ENCODE peak calls at places on chromosomes 5 and 9, in six cellular contexts. F is fibroblast of lung, X is tibial artery, V is bronchial epithelial cell, H is GM12864, J is fibroblast of pulmonary artery. B is an unnamed sample.

GRCh38 chr9:119365291-119366027 is 3.8 kb downstream of the BRINP1 start:
- DNase-seq in F (no peak), X (no peak), V (peak), H (no peak), J (peak), B (no peak)

GRCh38 chr5:58239731-58240130 is 220.2 kb downstream of the PLK2 start:
- DNase-seq in F (no peak), X (no peak), V (no peak), H (no peak), J (no peak), B (no peak)

GRCh38 chr9:98071737-98072136 is 15.2 kb downstream of the NANS start:
- DNase-seq in F (no peak), X (no peak), V (no peak), H (no peak), J (no peak), B (no peak)

GRCh38 chr5:1503301-1504243 is 20.2 kb downstream of the LPCAT1 start:
- DNase-seq in F (peak), X (peak), V (no peak), H (no peak), J (peak), B (no peak)

GRCh38 chr5:172035039-172035438 is 28.6 kb upstream of the FBXW11 start:
- DNase-seq in F (no peak), X (no peak), V (peak), H (peak), J (no peak), B (peak)

GRCh38 chr5:33850100-33850594 is 41.6 kb downstream of the ADAMTS12 start:
- DNase-seq in F (peak), X (no peak), V (peak), H (peak), J (peak), B (peak)

GRCh38 chr9:127166651-127167524 is 44.5 kb upstream of the ANGPTL2 start:
- DNase-seq in F (peak), X (peak), V (peak), H (peak), J (no peak), B (peak)

GRCh38 chr9:33719581-33720374 is 75.6 kb upstream of the PRSS3 start:
- DNase-seq in F (no peak), X (no peak), V (no peak), H (no peak), J (peak), B (peak)

GRCh38 chr5:129554134-129554904 is 94.2 kb downstream of the ADAMTS19 start:
- DNase-seq in F (peak), X (no peak), V (peak), H (no peak), J (no peak), B (no peak)

GRCh38 chr9:87276327-87276841 is 221.3 kb upstream of the DAPK1 start:
- DNase-seq in F (peak), X (no peak), V (peak), H (no peak), J (peak), B (no peak)

GRCh38 chr5:14167211-14167845 is 24.2 kb downstream of the TRIO start:
- DNase-seq in F (peak), X (no peak), V (peak), H (no peak), J (peak), B (no peak)

GRCh38 chr5:42836070-42836769 is 24.5 kb upstream of the SELENOP start:
- DNase-seq in F (no peak), X (no peak), V (no peak), H (no peak), J (no peak), B (no peak)

GRCh38 chr9:132078369-132079356 is 1.0 kb downstream of the MED27 start:
- DNase-seq in F (peak), X (no peak), V (peak), H (no peak), J (peak), B (no peak)

GRCh38 chr9:129006328-129007034 is 21.6 kb downstream of the SH3GLB2 start:
- DNase-seq in F (peak), X (peak), V (peak), H (no peak), J (peak), B (peak)

GRCh38 chr5:80103375-80103774 is 68.2 kb downstream of the THBS4 start:
- DNase-seq in F (no peak), X (no peak), V (no peak), H (no peak), J (no peak), B (no peak)

GRCh38 chr9:14775917-14776316 is 53.4 kb upstream of the CER1 start:
- DNase-seq in F (no peak), X (no peak), V (no peak), H (no peak), J (no peak), B (no peak)

GRCh38 chr5:998276-998974 is 10.2 kb upstream of the NKD2 start:
- DNase-seq in F (no peak), X (peak), V (no peak), H (no peak), J (no peak), B (no peak)

DNA sequence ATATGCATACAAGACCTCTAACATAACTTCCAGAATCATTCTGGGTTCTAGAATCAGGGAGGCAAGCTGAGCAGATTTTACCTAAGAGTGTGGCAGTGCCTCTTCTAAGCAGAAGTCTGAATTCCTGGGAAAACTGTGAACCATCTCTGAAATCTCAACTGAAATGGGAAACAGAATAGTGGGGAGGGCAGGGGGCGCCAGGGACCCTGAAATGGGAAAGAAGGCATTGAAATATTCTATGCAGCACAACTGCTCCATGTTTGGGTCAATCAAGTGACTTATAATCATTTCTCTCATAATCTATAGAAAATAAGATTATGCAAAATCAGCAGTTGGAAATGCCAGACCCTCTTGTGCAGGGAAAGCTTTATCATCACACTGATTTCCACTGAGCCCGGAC is 156.1 kb downstream of the EBF1 start:
- DNase-seq in F (peak), X (no peak), V (no peak), H (no peak), J (no peak), B (no peak)
- TF ChIP-seq CTCF in F (peak), X (no peak), V (no peak), H (no peak), J (peak), B (no peak)

GRCh38 chr5:78984020-78984610 is 995 bp downstream of the ARSB start:
- DNase-seq in F (no peak), X (no peak), V (peak), H (no peak), J (no peak), B (no peak)

GRCh38 chr5:78989080-78989479 is 4.0 kb upstream of the ARSB start:
- DNase-seq in F (no peak), X (no peak), V (no peak), H (no peak), J (no peak), B (no peak)

GRCh38 chr5:78983601-78984000 is 1.5 kb downstream of the ARSB start:
- DNase-seq in F (no peak), X (no peak), V (no peak), H (no peak), J (no peak), B (peak)

GRCh38 chr5:78985407-78986223 is 505 bp upstream of the ARSB start:
- DNase-seq in F (peak), X (peak), V (peak), H (peak), J (peak), B (peak)

GRCh38 chr5:78984611-78985406 is at the start of gene ARSB:
- DNase-seq in F (peak), X (peak), V (peak), H (no peak), J (peak), B (peak)
- TF ChIP-seq CTCF in F (peak), X (peak), V (peak), H (no peak), J (peak), B (peak)

DNA sequence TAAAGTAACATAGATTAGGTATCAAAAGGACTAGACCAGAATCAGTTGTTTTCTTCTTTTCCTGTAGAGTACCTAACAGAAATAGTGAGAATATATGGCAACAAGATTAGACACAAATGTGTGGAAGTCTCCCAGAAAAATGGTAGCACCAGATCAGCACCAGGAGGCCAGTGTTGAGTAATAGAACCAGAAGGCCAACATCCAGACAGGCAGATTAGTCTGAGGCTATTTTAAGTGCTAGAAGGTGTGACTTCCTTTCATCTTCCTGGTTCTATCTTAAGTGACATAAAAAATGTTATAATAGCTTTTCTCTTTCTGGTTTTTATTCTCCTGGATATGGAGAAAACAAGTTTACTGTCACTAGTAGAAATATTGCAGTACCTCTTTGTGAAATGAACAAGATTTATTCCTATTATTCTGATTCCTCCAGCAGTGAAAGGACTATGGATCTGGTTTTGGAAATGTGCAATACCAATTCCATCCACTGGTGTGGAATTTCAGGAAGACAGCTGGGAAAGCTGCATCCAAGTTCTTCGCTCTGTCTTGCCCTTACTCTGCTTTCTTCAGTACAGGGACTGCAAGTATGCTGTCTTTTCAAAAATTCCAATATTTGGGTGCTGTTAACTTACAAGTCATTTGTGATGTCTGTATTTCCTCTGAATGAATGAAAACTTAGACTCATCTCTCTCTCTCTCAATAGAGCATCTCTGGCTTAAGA is 39.1 kb downstream of the SHLD3 start:
- DNase-seq in F (peak), X (no peak), V (peak), H (no peak), J (peak), B (no peak)
- TF ChIP-seq CTCF in F (peak), X (peak), V (peak), H (peak), J (peak), B (no peak)

GRCh38 chr9:100492952-100493351 is 20.0 kb downstream of the TMEFF1 start:
- DNase-seq in F (peak), X (no peak), V (no peak), H (no peak), J (peak), B (no peak)
- TF ChIP-seq CTCF in F (peak), X (no peak), V (no peak), H (no peak), J (peak), B (no peak)

GRCh38 chr5:139306628-139307379 is 13.3 kb downstream of the MATR3 start:
- DNase-seq in F (no peak), X (no peak), V (no peak), H (no peak), J (no peak), B (no peak)
- TF ChIP-seq CTCF in F (no peak), X (no peak), V (no peak), H (no peak), J (no peak), B (no peak)

GRCh38 chr9:5466776-5467175 is 16.4 kb downstream of the CD274 start:
- DNase-seq in F (no peak), X (no peak), V (no peak), H (no peak), J (no peak), B (no peak)
- TF ChIP-seq CTCF in F (no peak), X (no peak), V (no peak), H (no peak), J (no peak), B (no peak)

GRCh38 chr9:137034709-137035506 is 3.0 kb upstream of the FUT7 start:
- DNase-seq in F (peak), X (peak), V (peak), H (peak), J (peak), B (peak)
- TF ChIP-seq CTCF in F (peak), X (peak), V (peak), H (peak), J (peak), B (peak)

GRCh38 chr5:65588694-65589093 is 25.6 kb downstream of the PPWD1 start:
- DNase-seq in F (no peak), X (no peak), V (no peak), H (no peak), J (no peak), B (no peak)
- TF ChIP-seq CTCF in F (no peak), X (no peak), V (no peak), H (no peak), J (peak), B (no peak)

DNA sequence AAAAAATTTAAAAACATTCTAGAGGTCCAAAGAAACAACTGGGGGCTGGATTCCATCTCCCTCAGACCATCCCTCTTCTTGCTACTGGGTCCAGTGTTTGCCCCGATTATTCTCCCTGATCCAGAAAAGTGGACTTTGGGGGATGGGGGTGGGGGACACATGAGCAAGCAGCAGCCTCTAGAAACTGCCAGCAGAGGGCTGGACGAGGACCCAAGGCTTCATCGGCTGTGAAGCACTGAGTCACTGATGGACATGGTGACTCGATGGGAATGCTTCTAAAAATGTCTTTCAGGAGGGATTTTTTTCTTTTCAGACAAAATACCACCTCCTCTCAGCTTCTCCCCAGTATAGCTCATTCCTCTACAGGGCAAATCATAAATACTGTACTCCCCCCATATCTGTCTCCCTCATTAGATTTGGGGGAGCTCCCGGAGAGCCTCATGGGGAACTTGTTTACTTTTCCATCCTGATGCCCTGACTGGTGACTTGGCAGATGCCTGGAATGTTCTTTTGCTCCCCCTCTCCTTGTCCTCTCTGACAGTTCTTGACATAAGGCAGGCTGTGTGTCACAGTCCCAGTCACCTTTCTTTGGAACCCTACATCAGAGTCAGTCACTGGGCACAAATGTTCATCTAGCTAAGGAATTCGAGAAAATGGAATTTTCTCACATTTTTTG is 67.2 kb upstream of the STC2 start:
- DNase-seq in F (peak), X (no peak), V (peak), H (no peak), J (peak), B (no peak)
- TF ChIP-seq CTCF in F (peak), X (peak), V (no peak), H (no peak), J (peak), B (no peak)

B was measured in GM10248.